ENCODE peak calls at places on chromosome 20, in five cellular contexts. F is A673, I is fibroblast of lung, K is HepG2, Q is HCT116. C is an unnamed sample.

GRCh38 chr20:5127204-5127858 is 523 bp downstream of the CDS2 start:
- DNase-seq in F (peak), I (peak), K (peak), Q (no peak), C (no peak)

GRCh38 chr20:56628873-56629463 is at the start of gene TFAP2C:
- DNase-seq in F (peak), I (peak), K (no peak), Q (peak), C (no peak)

GRCh38 chr20:57659131-57659788 is 39.0 kb upstream of the ZBP1 start:
- DNase-seq in F (no peak), I (no peak), K (no peak), Q (no peak), C (no peak)

GRCh38 chr20:35991142-35991771 is 22.9 kb downstream of the CNBD2 start:
- DNase-seq in F (peak), I (peak), K (peak), Q (peak), C (no peak)

GRCh38 chr20:59455392-59456341 is 148.7 kb upstream of the PHACTR3 start:
- DNase-seq in F (peak), I (no peak), K (no peak), Q (peak), C (no peak)

GRCh38 chr20:57053798-57054552 is 212.5 kb downstream of the BMP7 start:
- DNase-seq in F (peak), I (no peak), K (no peak), Q (no peak), C (no peak)

GRCh38 chr20:51985753-51986152 is 183.4 kb upstream of the SALL4 start:
- DNase-seq in F (peak), I (no peak), K (no peak), Q (no peak), C (no peak)

GRCh38 chr20:23640873-23641667 is 3.3 kb upstream of the CST3 start:
- DNase-seq in F (no peak), I (no peak), K (peak), Q (no peak), C (no peak)

GRCh38 chr20:52981051-52981450 is 8.9 kb downstream of the TSHZ2 start:
- DNase-seq in F (no peak), I (no peak), K (no peak), Q (no peak), C (no peak)

GRCh38 chr20:9129756-9130155 is 60.9 kb downstream of the PLCB4 start:
- DNase-seq in F (no peak), I (no peak), K (no peak), Q (no peak), C (no peak)

GRCh38 chr20:29314294-29314693 is 1943.2 kb upstream of the DEFB115 start:
- DNase-seq in F (no peak), I (no peak), K (no peak), Q (no peak), C (no peak)

GRCh38 chr20:43448748-43449535 is 8.8 kb upstream of the SRSF6 start:
- DNase-seq in F (peak), I (peak), K (peak), Q (peak), C (no peak)

GRCh38 chr20:40494238-40494637 is 194.8 kb downstream of the MAFB start:
- DNase-seq in F (no peak), I (no peak), K (no peak), Q (no peak), C (no peak)

GRCh38 chr20:36153204-36153603 is 1.3 kb upstream of the EPB41L1 start:
- DNase-seq in F (no peak), I (no peak), K (no peak), Q (no peak), C (no peak)

GRCh38 chr20:61436674-61437279 is 184.7 kb downstream of the CDH4 start:
- DNase-seq in F (peak), I (peak), K (no peak), Q (no peak), C (peak)

GRCh38 chr20:57662313-57663240 is 42.4 kb upstream of the ZBP1 start:
- DNase-seq in F (no peak), I (no peak), K (no peak), Q (no peak), C (no peak)

GRCh38 chr20:46559001-46559400 is 8.5 kb upstream of the OCSTAMP start:
- DNase-seq in F (no peak), I (no peak), K (no peak), Q (no peak), C (no peak)

GRCh38 chr20:11267131-11267761 is 593.4 kb upstream of the JAG1 start:
- DNase-seq in F (peak), I (peak), K (peak), Q (peak), C (no peak)

GRCh38 chr20:61026731-61027130 is 225.3 kb upstream of the CDH4 start:
- DNase-seq in F (no peak), I (no peak), K (no peak), Q (no peak), C (no peak)

DNA sequence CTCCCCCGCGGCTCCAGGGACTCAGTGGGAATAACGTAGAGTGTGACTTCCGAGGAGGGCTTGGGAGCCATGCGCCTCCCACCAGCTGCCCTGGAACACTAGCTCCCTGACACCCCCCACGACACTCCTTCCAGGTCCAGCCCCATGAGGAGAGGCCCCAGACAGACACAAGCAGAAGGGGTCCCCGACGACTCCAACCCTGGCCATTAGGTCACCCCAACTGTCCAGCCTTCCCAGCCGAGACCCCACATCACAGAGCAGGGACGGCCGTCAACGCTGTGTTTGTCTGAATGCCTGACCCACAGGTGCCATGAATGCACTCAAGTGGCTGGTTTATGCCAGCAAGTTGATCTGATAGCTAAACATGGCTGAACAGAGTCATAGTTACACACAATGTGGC is 57.9 kb downstream of the GINS1 start:
- DNase-seq in F (no peak), I (no peak), K (no peak), Q (no peak), C (no peak)
- TF ChIP-seq EZH2 in F (no peak), I (no peak), K (no peak), Q (no peak), C (no peak)

DNA sequence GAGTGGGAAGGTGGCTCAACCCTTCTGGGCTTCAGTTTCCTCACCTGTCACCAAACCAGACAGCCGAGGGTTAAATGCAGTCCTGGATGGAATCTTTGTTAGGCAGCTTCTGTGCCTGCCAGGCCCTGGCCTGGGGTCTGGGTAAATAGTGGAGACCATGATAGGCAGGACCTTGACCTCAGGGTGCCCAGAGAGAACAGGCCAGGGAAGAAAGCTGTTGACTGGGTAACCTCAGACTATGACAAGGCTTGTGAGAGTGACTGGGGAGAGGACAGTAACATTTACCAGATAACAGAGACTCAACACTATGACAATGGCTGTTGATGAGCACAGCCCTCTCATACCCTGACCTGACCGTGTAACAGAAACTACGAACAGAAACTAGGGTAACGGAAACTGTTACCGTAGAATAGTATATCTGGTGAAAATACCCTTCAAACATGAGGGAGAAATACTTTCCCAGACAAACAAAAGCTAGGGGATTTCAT is 218.3 kb downstream of the PREX1 start:
- DNase-seq in F (no peak), I (no peak), K (peak), Q (no peak), C (no peak)
- H3K27ac ChIP-seq in F (no peak), I (no peak), K (no peak), Q (no peak), C (no peak)

DNA sequence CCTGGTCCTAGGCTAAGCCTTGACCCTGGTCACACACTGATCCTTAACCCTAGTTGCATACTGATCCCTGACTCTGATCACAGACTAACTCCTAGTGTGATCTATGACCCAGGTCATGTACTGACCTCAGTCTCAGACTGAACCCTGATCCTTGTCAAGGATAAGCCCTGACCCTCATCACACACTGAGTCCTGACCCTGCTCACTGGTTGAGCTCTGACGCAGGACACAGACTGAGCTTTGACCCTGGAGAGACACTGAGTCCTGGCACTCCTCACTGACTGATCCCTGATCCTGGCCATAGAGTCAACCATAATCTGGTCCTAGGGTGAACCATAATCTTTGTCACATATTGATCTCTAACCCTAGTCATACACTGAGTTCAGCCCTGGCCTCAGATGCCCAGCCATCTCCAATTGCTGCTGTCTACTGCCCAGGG is 37.9 kb downstream of the KCNB1 start:
- DNase-seq in F (no peak), I (no peak), K (peak), Q (no peak), C (no peak)
- TF ChIP-seq EZH2 in F (no peak), I (no peak), K (no peak), Q (no peak), C (no peak)

DNA sequence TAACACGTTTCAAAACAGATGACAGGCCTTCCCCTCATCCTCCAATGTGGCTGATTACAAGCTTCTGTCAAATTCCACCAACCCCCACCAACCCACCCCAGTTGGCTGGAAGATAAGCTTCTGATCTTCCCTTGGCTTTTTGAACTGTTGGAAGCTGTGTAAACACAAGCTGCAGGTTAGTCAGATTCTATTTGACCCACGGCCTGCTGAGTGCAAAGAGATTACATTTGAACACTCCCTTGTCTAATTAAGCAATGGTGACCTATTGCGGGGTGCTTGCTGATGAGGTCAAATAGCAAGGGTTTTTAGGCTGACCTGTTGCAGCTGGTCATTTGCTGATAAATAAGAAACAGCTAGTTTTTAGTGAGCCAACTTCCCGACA is 379.7 kb downstream of the BMP2 start:
- DNase-seq in F (no peak), I (no peak), K (peak), Q (no peak), C (no peak)
- H3K27ac ChIP-seq in F (no peak), I (no peak), K (no peak), Q (no peak), C (no peak)

DNA sequence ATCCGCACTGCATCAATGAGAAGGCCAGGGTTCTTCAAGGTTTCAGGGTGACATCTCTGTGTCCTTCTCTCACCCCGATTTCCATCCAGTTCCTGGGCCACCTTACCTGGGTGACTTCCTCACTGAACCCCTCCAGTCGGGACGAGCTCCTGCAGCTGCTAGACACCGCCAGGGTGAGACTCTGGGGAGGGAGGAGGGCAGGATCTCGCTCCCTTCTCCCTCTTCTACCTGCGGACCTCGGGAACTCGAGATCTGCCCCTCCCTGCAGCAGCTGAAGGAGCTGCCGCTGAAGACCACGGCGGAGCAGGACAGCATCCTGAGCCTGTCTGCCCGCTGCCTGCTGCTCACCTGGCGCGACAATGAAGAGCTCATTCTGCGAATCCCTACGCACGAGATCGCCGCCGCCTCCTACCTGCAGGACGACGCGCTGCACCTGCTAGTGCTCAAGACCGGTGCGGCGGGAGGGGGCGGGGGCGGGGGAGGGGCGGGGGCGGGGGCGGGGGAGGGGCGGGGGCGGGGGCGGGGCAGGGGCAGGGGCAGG is 7.5 kb downstream of the CCM2L start:
- DNase-seq in F (no peak), I (no peak), K (peak), Q (peak), C (no peak)
- TF ChIP-seq EZH2 in F (no peak), I (peak), K (peak), Q (no peak), C (no peak)

DNA sequence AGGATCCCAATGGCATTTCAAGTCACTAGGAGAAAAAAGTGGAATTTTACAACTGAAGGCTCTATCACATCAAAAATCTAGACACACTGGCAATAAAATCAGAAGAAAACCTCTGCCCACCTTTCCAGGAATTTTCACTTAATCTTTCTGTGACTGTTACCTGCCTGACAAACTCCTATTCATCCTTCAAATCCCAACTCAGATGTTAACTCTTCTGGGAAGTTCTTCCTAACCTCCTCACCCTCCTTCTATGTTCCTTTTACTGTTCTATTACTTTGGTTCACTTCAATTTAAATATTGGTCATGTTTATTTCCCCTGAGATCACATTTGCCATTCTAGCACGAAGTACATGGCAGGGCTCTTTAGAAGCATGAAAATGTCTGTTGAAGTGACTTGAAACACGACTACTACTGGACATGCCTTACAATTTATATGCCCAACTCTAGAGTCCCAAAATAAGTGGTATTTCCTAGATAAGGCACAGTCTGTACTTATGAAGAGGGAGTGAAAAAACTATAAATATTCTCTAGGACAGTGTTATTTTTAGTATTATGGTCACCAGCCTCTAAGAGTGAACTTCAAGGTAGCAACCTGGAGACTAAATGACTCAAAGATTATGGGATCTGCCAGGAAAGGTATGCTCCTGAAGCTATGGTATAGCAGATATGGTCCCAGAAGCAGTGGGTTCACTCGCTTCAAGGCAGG is 17.1 kb downstream of the CHD6 start:
- DNase-seq in F (no peak), I (no peak), K (no peak), Q (no peak), C (no peak)
- H3K27ac ChIP-seq in F (no peak), I (no peak), K (no peak), Q (no peak), C (no peak)

GRCh38 chr20:22577515-22578220 is 6.7 kb downstream of the FOXA2 start:
- DNase-seq in F (no peak), I (no peak), K (peak), Q (no peak), C (no peak)
- TF ChIP-seq EZH2 in F (no peak), I (peak), K (no peak), Q (no peak), C (no peak)

GRCh38 chr20:42074944-42075343 is 456.8 kb upstream of the CHD6 start:
- DNase-seq in F (no peak), I (no peak), K (no peak), Q (no peak), C (no peak)
- H3K27ac ChIP-seq in F (no peak), I (no peak), K (no peak), Q (no peak), C (no peak)

DNA sequence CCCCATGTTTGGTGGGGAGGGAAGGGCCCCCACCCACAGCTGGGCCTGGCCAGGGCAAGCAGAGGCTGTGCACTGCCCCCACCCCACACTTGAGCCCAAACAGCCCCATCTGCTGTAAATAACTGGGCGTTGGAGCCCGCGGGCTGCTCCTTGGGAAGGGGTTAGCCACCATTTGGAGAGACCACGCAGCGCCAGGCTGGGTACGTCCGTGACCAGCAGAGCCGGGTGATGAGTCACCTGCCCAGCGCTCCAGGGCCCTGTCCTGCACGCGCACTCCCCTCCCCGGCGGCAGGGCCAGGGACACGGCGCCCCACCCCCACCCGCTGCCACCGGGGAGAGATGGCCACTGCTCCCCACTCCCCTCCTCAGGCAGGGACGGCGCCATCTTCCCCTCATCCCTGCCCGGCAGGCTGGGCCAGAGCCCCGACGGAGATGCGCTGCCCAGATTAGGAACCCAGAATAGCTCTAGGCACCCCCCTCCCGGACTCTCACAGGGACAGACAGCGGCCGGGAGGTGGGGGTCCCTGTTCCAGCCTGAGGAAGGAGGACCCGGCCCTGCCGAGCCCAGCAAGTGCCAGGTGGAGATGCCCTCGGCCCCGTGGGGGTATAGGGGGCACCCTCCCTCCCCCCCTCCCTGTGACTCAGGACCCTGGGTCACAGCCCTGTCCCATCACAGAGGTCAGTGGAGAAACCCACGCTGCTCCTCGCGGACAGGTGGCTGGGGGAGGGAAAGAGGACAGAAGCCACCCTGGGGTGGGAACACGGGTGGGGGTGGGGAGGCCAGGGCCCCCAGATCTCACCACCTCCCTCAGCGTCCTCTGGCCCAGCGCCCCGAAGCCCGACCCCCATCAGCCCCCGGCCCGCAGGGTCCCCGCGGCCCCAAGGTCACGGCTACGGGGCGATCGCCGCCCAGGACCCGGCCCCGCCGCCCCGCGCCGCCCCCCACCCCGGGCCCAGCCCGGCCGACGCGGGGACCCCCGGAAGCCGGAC is 642 bp downstream of the EEF1A2 start:
- DNase-seq in F (no peak), I (peak), K (no peak), Q (no peak), C (no peak)
- TF ChIP-seq EZH2 in F (no peak), I (no peak), K (peak), Q (no peak), C (no peak)

C was measured in SK-N-MC.